ENCODE peak calls at places on chromosomes 7 and 10, in six cellular contexts. M, I, P, G, C and F are unnamed samples.
A peak's percentile ranks its signal among the peaks of the same experiment; 100 is the strongest.

GRCh38 chr7:3283130-3283704 is 17.8 kb upstream of the SDK1 start:
- DNase-seq in M (no peak), I (no peak), P (no peak), G (no peak), C (no peak), F (peak; percentile 56)

GRCh38 chr10:131725736-131726459 is 174.9 kb upstream of the PPP2R2D start:
- DNase-seq in M (no peak), I (no peak), P (peak; percentile 11), G (no peak), C (no peak), F (no peak)

GRCh38 chr7:514651-515598 is 4.7 kb downstream of the PDGFA start:
- DNase-seq in M (peak; percentile 66), I (peak; percentile 33), P (peak; percentile 87), G (no peak), C (no peak), F (peak; percentile 17)

GRCh38 chr7:151552352-151553028 is 32.8 kb upstream of the RHEB start:
- DNase-seq in M (no peak), I (no peak), P (peak; percentile 30), G (no peak), C (no peak), F (no peak)

GRCh38 chr10:77393821-77394501 is 243.6 kb downstream of the KCNMA1 start:
- DNase-seq in M (no peak), I (no peak), P (no peak), G (no peak), C (no peak), F (no peak)

GRCh38 chr7:27148776-27149641 is 1.4 kb upstream of the HOXA6 start:
- DNase-seq in M (no peak), I (no peak), P (peak; percentile 76), G (no peak), C (peak; percentile 77), F (peak; percentile 80)

GRCh38 chr10:649798-650690 is 39.4 kb downstream of the DIP2C start:
- DNase-seq in M (no peak), I (no peak), P (peak; percentile 85), G (no peak), C (peak; percentile 87), F (no peak)

GRCh38 chr7:155346285-155346684 is 48.6 kb downstream of the INSIG1 start:
- DNase-seq in M (no peak), I (no peak), P (no peak), G (no peak), C (no peak), F (no peak)

GRCh38 chr10:86321568-86321967 is 45.0 kb downstream of the GRID1 start:
- DNase-seq in M (no peak), I (no peak), P (no peak), G (no peak), C (no peak), F (no peak)

GRCh38 chr7:46830-47140 is 145.6 kb upstream of the FAM20C start:
- DNase-seq in M (no peak), I (no peak), P (no peak), G (no peak), C (no peak), F (no peak)

GRCh38 chr10:127117125-127117524 is 79.3 kb downstream of the INSYN2A start:
- DNase-seq in M (peak; percentile 57), I (peak; percentile 72), P (peak; percentile 46), G (no peak), C (peak; percentile 64), F (peak; percentile 61)

GRCh38 chr10:12965571-12965970 is 35.9 kb downstream of the CCDC3 start:
- DNase-seq in M (peak; percentile 24), I (no peak), P (no peak), G (no peak), C (peak; percentile 55), F (peak; percentile 58)

GRCh38 chr10:110445871-110446270 is 51.8 kb upstream of the DUSP5 start:
- DNase-seq in M (no peak), I (no peak), P (no peak), G (no peak), C (no peak), F (no peak)

GRCh38 chr7:43108255-43109011 is 4.0 kb upstream of the HECW1 start:
- DNase-seq in M (peak; percentile 64), I (peak; percentile 72), P (peak; percentile 67), G (peak; percentile 24), C (peak; percentile 66), F (peak; percentile 60)

GRCh38 chr7:21365866-21366624 is 61.8 kb upstream of the SP4 start:
- DNase-seq in M (peak; percentile 55), I (peak; percentile 2), P (peak; percentile 33), G (no peak), C (peak; percentile 38), F (peak; percentile 2)

GRCh38 chr7:17007841-17008240 is 126.1 kb upstream of the AGR3 start:
- DNase-seq in M (peak; percentile 20), I (no peak), P (no peak), G (no peak), C (no peak), F (no peak)

GRCh38 chr7:93894426-93894825 is 3.9 kb upstream of the TFPI2 start:
- DNase-seq in M (no peak), I (no peak), P (no peak), G (no peak), C (no peak), F (peak; percentile 25)

GRCh38 chr7:93249749-93250148 is 17.6 kb downstream of the VPS50 start:
- DNase-seq in M (peak; percentile 44), I (peak; percentile 81), P (no peak), G (no peak), C (no peak), F (peak; percentile 7)

GRCh38 chr7:151381333-151382078 is 28.3 kb downstream of the WDR86 start:
- DNase-seq in M (no peak), I (peak; percentile 21), P (no peak), G (no peak), C (no peak), F (no peak)

GRCh38 chr10:133334495-133335237 is 2.0 kb downstream of the CALY start:
- DNase-seq in M (no peak), I (peak; percentile 41), P (no peak), G (no peak), C (no peak), F (no peak)

GRCh38 chr7:152464312-152465117 is 28.7 kb upstream of the KMT2C start:
- DNase-seq in M (peak; percentile 77), I (peak; percentile 91), P (peak; percentile 66), G (peak; percentile 56), C (peak; percentile 81), F (peak; percentile 65)

GRCh38 chr10:132665946-132666732 is 119.8 kb downstream of the NKX6-2 start:
- DNase-seq in M (peak; percentile 97), I (peak; percentile 76), P (no peak), G (no peak), C (peak; percentile 77), F (peak; percentile 96)

GRCh38 chr10:125844673-125845300 is 21.4 kb downstream of the BCCIP start:
- DNase-seq in M (no peak), I (no peak), P (no peak), G (no peak), C (no peak), F (no peak)

GRCh38 chr7:95213809-95214492 is 110.4 kb downstream of the PON1 start:
- DNase-seq in M (peak; percentile 73), I (peak; percentile 85), P (no peak), G (no peak), C (peak; percentile 71), F (peak; percentile 99)

DNA sequence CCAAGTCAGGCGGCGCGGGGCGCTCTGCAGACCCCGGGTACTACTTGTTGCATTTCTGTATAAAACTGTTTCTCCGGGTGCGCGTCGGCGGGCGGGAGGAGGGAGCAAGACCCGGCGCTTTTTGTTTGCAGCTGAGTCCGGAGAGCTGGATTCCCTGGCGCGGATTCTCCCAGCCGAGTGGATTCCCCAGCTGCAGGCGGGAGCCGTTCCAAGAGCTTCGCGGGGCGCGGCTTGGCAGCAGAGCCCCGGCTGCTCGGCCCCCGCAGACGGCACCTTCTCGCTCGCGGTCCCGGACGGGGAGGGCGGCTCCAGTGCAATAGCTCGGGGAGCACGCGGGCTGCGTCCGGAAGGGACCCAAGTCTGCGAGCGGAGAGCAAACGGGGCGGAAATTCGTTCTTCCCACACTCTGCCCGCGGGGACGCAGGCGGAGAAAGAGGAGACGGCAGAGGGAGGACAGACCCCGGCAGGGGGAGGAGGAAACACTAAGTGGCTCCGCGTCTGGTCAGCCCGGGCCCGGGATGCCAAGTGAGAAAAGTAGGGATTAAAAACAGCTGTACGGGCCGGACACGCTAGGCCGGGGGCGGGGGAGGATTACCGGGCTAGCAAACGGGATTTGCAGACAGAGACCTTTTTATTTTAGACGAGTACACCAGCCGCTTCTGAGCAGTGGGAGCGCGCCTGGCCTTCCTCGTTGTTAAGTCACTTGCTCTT is at the start of gene TRIL:
- DNase-seq in M (peak; percentile 45), I (peak; percentile 93), P (peak; percentile 71), G (no peak), C (peak; percentile 77), F (peak; percentile 70)
- H3K4me3 ChIP-seq in M (peak within 1 kb of the TSS; percentile 50), I (peak within 1 kb of the TSS; percentile 54), P (peak within 1 kb of the TSS; percentile 63), G (peak within 1 kb of the TSS; percentile 38), C (peak within 1 kb of the TSS; percentile 58), F (peak within 1 kb of the TSS; percentile 33)

GRCh38 chr10:84371944-84372343 is 43.6 kb downstream of the CCSER2 start:
- DNase-seq in M (no peak), I (no peak), P (no peak), G (no peak), C (no peak), F (no peak)
- TF ChIP-seq CTCF in M (no peak), I (no peak), P (no peak), G (no peak), C (no peak), F (no peak)

GRCh38 chr7:157689269-157690057 is 352.7 kb downstream of the DNAJB6 start:
- DNase-seq in M (no peak), I (no peak), P (no peak), G (no peak), C (no peak), F (no peak)
- H3K4me3 ChIP-seq in M (no peak overlapping the region), I (no peak overlapping the region), P (peak overlapping the region; percentile 26), G (peak overlapping the region; percentile 9), C (peak overlapping the region; percentile 53), F (peak overlapping the region; percentile 39)

GRCh38 chr7:106542550-106543220 is 118.3 kb downstream of the CCDC71L start:
- DNase-seq in M (peak; percentile 94), I (peak; percentile 97), P (peak; percentile 75), G (peak; percentile 42), C (peak; percentile 90), F (peak; percentile 90)
- TF ChIP-seq CTCF in M (peak; percentile 70), I (peak; percentile 73), P (peak; percentile 38), G (peak; percentile 53), C (peak; percentile 63), F (peak; percentile 72)

DNA sequence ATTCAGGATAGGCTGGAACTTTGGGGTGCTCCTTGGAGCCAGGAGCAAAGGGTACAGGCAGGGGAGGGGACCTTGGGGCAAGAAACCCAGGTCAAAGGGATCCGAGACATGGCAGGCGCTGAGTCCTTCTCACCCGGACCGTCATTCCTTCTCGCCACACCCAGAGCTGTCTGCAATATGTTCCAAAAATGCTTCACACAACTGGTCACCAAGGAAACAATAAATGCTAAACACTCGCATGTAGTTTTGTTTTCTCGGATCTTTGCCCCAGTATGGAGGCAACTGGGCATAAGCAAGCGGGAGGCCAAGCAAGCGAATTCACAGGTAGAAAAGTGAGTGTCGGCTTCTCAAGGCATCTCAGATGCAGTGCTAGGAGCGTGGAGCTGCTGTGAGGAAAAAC is 80.8 kb downstream of the PIP4K2A start:
- DNase-seq in M (no peak), I (no peak), P (no peak), G (no peak), C (no peak), F (no peak)
- H3K4me3 ChIP-seq in M (no peak overlapping the region), I (no peak overlapping the region), P (no peak overlapping the region), G (no peak overlapping the region), C (no peak overlapping the region), F (no peak overlapping the region)